ENCODE peak calls at places on chromosomes 11 and 22, in eight cellular contexts. C, M, P, X, K, N, B and A are unnamed samples.

GRCh38 chr11:73291781-73292180 is 16.3 kb upstream of the ARHGEF17 start:
- DNase-seq in N (no peak), C (no peak), X (no peak), P (no peak), B (no peak), K (no peak), M (no peak), A (no peak)

GRCh38 chr11:19524171-19524671 is 188.4 kb upstream of the NAV2 start:
- DNase-seq in K (no peak), N (no peak), P (no peak), X (no peak), C (no peak), B (no peak), M (no peak), A (no peak)

GRCh38 chr11:68798221-68798813 is 43.4 kb downstream of the CPT1A start:
- DNase-seq in N (peak; percentile 79), P (no peak), X (peak; percentile 12), B (no peak), K (peak; percentile 20), C (peak; percentile 31), M (peak; percentile 9), A (peak; percentile 38)

GRCh38 chr11:64537876-64538275 is 53.1 kb upstream of the SLC22A12 start:
- DNase-seq in P (no peak), C (no peak), K (no peak), X (no peak), N (no peak), B (no peak), M (no peak), A (no peak)

GRCh38 chr22:19709063-19709769 is 5.1 kb upstream of the SEPTIN5 start:
- DNase-seq in K (no peak), X (no peak), B (no peak), P (no peak), M (no peak), C (no peak), N (peak; percentile 44), A (no peak)

GRCh38 chr11:17153759-17154158 is 54.0 kb downstream of the PIK3C2A start:
- DNase-seq in B (no peak), X (no peak), M (no peak), K (no peak), C (no peak), N (no peak), P (no peak), A (no peak)

GRCh38 chr11:126640186-126640585 is 284.7 kb downstream of the ST3GAL4 start:
- DNase-seq in C (no peak), P (no peak), M (no peak), X (no peak), N (no peak), K (no peak), B (no peak), A (no peak)

GRCh38 chr11:43735931-43736330 is 55.4 kb downstream of the HSD17B12 start:
- DNase-seq in C (peak; percentile 41), K (no peak), P (no peak), M (no peak), X (no peak), B (no peak), N (no peak), A (no peak)

GRCh38 chr11:61787928-61788491 is 4.4 kb downstream of the TMEM258 start:
- DNase-seq in B (no peak), M (no peak), N (no peak), X (peak; percentile 74), P (no peak), K (no peak), C (peak; percentile 88), A (no peak)

GRCh38 chr11:111462329-111462728 is 49.9 kb downstream of the BTG4 start:
- DNase-seq in M (no peak), N (no peak), B (no peak), K (no peak), X (no peak), P (no peak), C (no peak), A (no peak)

GRCh38 chr11:77096591-77097019 is 6.0 kb upstream of the OMP start:
- DNase-seq in C (no peak), K (no peak), X (no peak), P (no peak), N (peak; percentile 60), M (no peak), B (no peak), A (no peak)

GRCh38 chr11:20962581-20962980 is 293.2 kb downstream of the NELL1 start:
- DNase-seq in B (no peak), K (no peak), M (no peak), N (no peak), C (no peak), X (no peak), P (no peak), A (no peak)

GRCh38 chr11:68047437-68048290 is 8.8 kb downstream of the TCIRG1 start:
- DNase-seq in P (no peak), C (no peak), B (no peak), N (peak; percentile 68), X (no peak), K (no peak), M (no peak), A (no peak)

GRCh38 chr11:103948331-103948730 is 88.1 kb upstream of the DDI1 start:
- DNase-seq in X (no peak), B (no peak), N (no peak), P (no peak), M (no peak), C (no peak), K (no peak), A (no peak)

GRCh38 chr22:24146791-24147353 is 34.4 kb upstream of the SUSD2 start:
- DNase-seq in K (no peak), M (no peak), B (peak; percentile 73), C (peak; percentile 85), N (no peak), P (no peak), X (no peak), A (no peak)

GRCh38 chr11:114298701-114299090 is 2.5 kb downstream of the NNMT start:
- DNase-seq in P (no peak), C (peak; percentile 67), K (no peak), N (no peak), X (no peak), B (no peak), M (no peak), A (no peak)

GRCh38 chr22:23522642-23523251 is 57.3 kb downstream of the IGLL1 start:
- DNase-seq in P (no peak), C (peak; percentile 40), X (peak; percentile 36), M (no peak), K (no peak), N (peak; percentile 72), B (peak; percentile 53), A (no peak)

GRCh38 chr22:24593810-24594568 is 1.1 kb upstream of the LRRC75B start:
- DNase-seq in N (no peak), M (no peak), B (no peak), C (no peak), K (no peak), X (peak; percentile 78), P (no peak), A (no peak)

GRCh38 chr11:57777969-57778317 is 16.3 kb downstream of the CTNND1 start:
- DNase-seq in P (no peak), C (peak; percentile 46), X (peak; percentile 94), B (no peak), N (no peak), M (no peak), K (no peak), A (no peak)

GRCh38 chr11:106491751-106492150 is 414.3 kb downstream of the AASDHPPT start:
- DNase-seq in C (no peak), M (no peak), K (no peak), X (no peak), P (no peak), N (no peak), B (no peak), A (no peak)
- H3K9me3 ChIP-seq in C (no peaks in the 10 kb centered on the region), M (no peaks in the 10 kb centered on the region), K (no peaks in the 10 kb centered on the region), X (peaks cover 69% of the 10 kb centered on the region), P (no peaks in the 10 kb centered on the region), N (peaks cover under 1% of the 10 kb centered on the region), B (no peaks in the 10 kb centered on the region), A (no peaks in the 10 kb centered on the region)

DNA sequence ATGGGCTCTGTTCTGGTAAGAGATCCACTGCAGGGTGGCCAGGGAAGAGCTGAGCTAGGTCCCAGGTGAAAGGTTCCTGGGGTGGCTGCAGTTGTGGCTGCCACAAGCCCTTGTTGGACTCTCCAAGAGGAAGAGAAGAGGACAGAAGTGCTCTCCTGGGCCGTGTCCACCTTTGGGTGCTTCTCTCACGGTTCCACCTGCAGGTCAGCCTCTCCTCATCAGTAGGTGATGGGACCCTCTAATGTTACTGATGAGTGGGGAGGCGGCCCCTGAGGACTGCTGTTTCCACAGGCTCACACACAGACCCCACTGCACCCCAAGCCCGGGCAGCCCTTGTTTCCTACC is 804.9 kb downstream of the BRD1 start:
- DNase-seq in K (no peak), B (no peak), N (peak; percentile 48), M (no peak), X (no peak), C (no peak), P (no peak), A (no peak)
- H3K9me3 ChIP-seq in K (no peaks in the 10 kb centered on the region), B (no peaks in the 10 kb centered on the region), N (no peaks in the 10 kb centered on the region), M (no peaks in the 10 kb centered on the region), X (no peaks in the 10 kb centered on the region), C (no peaks in the 10 kb centered on the region), P (no peaks in the 10 kb centered on the region), A (no peaks in the 10 kb centered on the region)

GRCh38 chr11:70863988-70864387 is 388.4 kb downstream of the SHANK2 start:
- DNase-seq in B (no peak), C (no peak), P (no peak), X (no peak), K (no peak), M (no peak), N (no peak), A (no peak)

GRCh38 chr11:70866834-70867233 is 385.5 kb downstream of the SHANK2 start:
- DNase-seq in P (no peak), M (no peak), B (no peak), K (no peak), X (no peak), N (no peak), C (no peak), A (no peak)

GRCh38 chr11:70868341-70868885 is 384.0 kb downstream of the SHANK2 start:
- DNase-seq in M (no peak), C (no peak), B (no peak), N (no peak), P (no peak), X (no peak), K (no peak), A (no peak)

GRCh38 chr11:70865356-70865755 is 387.0 kb downstream of the SHANK2 start:
- DNase-seq in M (no peak), C (no peak), X (no peak), K (no peak), B (no peak), N (no peak), P (no peak), A (no peak)

DNA sequence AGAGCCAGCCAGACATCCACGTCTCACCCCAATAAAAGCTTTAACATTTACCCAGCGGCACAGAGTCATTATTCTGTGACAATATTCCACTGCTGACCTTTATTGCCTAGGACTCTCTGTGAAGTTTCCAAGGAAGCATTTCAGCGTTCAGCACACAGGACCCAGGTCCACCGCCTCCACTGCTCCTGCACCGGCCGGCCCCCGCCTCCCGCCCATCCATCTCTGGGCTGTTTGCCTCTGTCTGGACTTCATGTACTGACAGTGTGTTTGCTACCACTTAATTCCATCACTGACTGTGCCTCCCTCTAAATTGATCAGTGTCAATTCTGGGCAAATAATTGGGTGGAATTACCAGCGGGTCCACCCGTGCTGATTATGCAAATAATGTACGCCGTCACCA is 384.7 kb downstream of the SHANK2 start:
- DNase-seq in X (no peak), M (no peak), K (no peak), C (no peak), B (no peak), N (no peak), P (no peak), A (no peak)
- H3K9me3 ChIP-seq in X (no peaks in the 10 kb centered on the region), M (no peaks in the 10 kb centered on the region), K (no peaks in the 10 kb centered on the region), C (no peaks in the 10 kb centered on the region), B (no peaks in the 10 kb centered on the region), N (no peaks in the 10 kb centered on the region), P (no peaks in the 10 kb centered on the region), A (no peaks in the 10 kb centered on the region)

GRCh38 chr22:48644997-48645396 is 1182.7 kb downstream of the BRD1 start:
- DNase-seq in N (no peak), M (no peak), X (no peak), K (no peak), B (no peak), P (no peak), C (no peak), A (no peak)
- H3K9me3 ChIP-seq in N (no peaks in the 10 kb centered on the region), M (no peaks in the 10 kb centered on the region), X (no peaks in the 10 kb centered on the region), K (no peaks in the 10 kb centered on the region), B (no peaks in the 10 kb centered on the region), P (no peaks in the 10 kb centered on the region), C (no peaks in the 10 kb centered on the region), A (no peaks in the 10 kb centered on the region)